ENCODE peak calls at places on chromosomes 3 and 15, in nine cellular contexts. One of them, this sample, is unnamed.

GRCh38 chr15:63067976-63068743 is 25.6 kb downstream of the TPM1 start:
- DNase-seq in activated B cell treated with CpG ODN at 0.5 μM for 24 hours: no peak
- DNase-seq in IMR-90: no peak
- DNase-seq in mucosa of descending colon: no peak
- DNase-seq in GM10248: no peak
- DNase-seq in A549: no peak
- DNase-seq in tibial nerve: no peak
- DNase-seq in MCF 10A: no peak
- DNase-seq in brain microvascular endothelial cell: no peak
- DNase-seq in this sample: peak; percentile 24

GRCh38 chr15:75554717-75555116 is 24.4 kb downstream of the PTPN9 start:
- DNase-seq in A549: no peak
- DNase-seq in activated B cell treated with CpG ODN at 0.5 μM for 24 hours: no peak
- DNase-seq in GM10248: no peak
- DNase-seq in mucosa of descending colon: no peak
- DNase-seq in tibial nerve: no peak
- DNase-seq in IMR-90: peak; percentile 88
- DNase-seq in MCF 10A: peak; percentile 27
- DNase-seq in brain microvascular endothelial cell: peak; percentile 53
- DNase-seq in this sample: peak; percentile 33

GRCh38 chr3:98732239-98733054 is 30.7 kb upstream of the ST3GAL6 start:
- DNase-seq in brain microvascular endothelial cell: peak; percentile 21
- DNase-seq in GM10248: peak; percentile 64
- DNase-seq in tibial nerve: peak; percentile 32
- DNase-seq in IMR-90: no peak
- DNase-seq in A549: peak; percentile 55
- DNase-seq in MCF 10A: peak; percentile 40
- DNase-seq in activated B cell treated with CpG ODN at 0.5 μM for 24 hours: no peak
- DNase-seq in mucosa of descending colon: peak; percentile 57
- DNase-seq in this sample: peak; percentile 30

GRCh38 chr3:139524841-139525538 is 14.6 kb downstream of the RBP1 start:
- DNase-seq in IMR-90: no peak
- DNase-seq in tibial nerve: no peak
- DNase-seq in brain microvascular endothelial cell: no peak
- DNase-seq in GM10248: no peak
- DNase-seq in MCF 10A: no peak
- DNase-seq in A549: no peak
- DNase-seq in activated B cell treated with CpG ODN at 0.5 μM for 24 hours: no peak
- DNase-seq in mucosa of descending colon: no peak
- DNase-seq in this sample: no peak

GRCh38 chr3:73622135-73622534 is 2.6 kb downstream of the PDZRN3 start:
- DNase-seq in MCF 10A: no peak
- DNase-seq in GM10248: no peak
- DNase-seq in activated B cell treated with CpG ODN at 0.5 μM for 24 hours: no peak
- DNase-seq in A549: no peak
- DNase-seq in tibial nerve: no peak
- DNase-seq in mucosa of descending colon: peak; percentile 57
- DNase-seq in brain microvascular endothelial cell: no peak
- DNase-seq in IMR-90: peak; percentile 47
- DNase-seq in this sample: peak; percentile 68

GRCh38 chr15:47333758-47334157 is 383.5 kb upstream of the SEMA6D start:
- DNase-seq in GM10248: no peak
- DNase-seq in tibial nerve: no peak
- DNase-seq in A549: no peak
- DNase-seq in IMR-90: peak; percentile 4
- DNase-seq in MCF 10A: no peak
- DNase-seq in activated B cell treated with CpG ODN at 0.5 μM for 24 hours: no peak
- DNase-seq in brain microvascular endothelial cell: peak; percentile 9
- DNase-seq in mucosa of descending colon: no peak
- DNase-seq in this sample: no peak

GRCh38 chr3:169052465-169053302 is 610.8 kb downstream of the MECOM start:
- DNase-seq in mucosa of descending colon: no peak
- DNase-seq in GM10248: no peak
- DNase-seq in IMR-90: peak; percentile 28
- DNase-seq in brain microvascular endothelial cell: no peak
- DNase-seq in activated B cell treated with CpG ODN at 0.5 μM for 24 hours: no peak
- DNase-seq in A549: no peak
- DNase-seq in MCF 10A: peak; percentile 57
- DNase-seq in tibial nerve: no peak
- DNase-seq in this sample: no peak

GRCh38 chr3:111803123-111803593 is 55.9 kb upstream of the PHLDB2 start:
- DNase-seq in MCF 10A: peak; percentile 97
- DNase-seq in GM10248: no peak
- DNase-seq in IMR-90: peak; percentile 97
- DNase-seq in brain microvascular endothelial cell: peak; percentile 95
- DNase-seq in activated B cell treated with CpG ODN at 0.5 μM for 24 hours: no peak
- DNase-seq in mucosa of descending colon: peak; percentile 39
- DNase-seq in tibial nerve: peak; percentile 69
- DNase-seq in A549: peak; percentile 43
- DNase-seq in this sample: peak; percentile 98

GRCh38 chr15:23497710-23498111 is 50.7 kb upstream of the GOLGA6L2 start:
- DNase-seq in GM10248: no peak
- DNase-seq in A549: no peak
- DNase-seq in MCF 10A: no peak
- DNase-seq in IMR-90: no peak
- DNase-seq in tibial nerve: no peak
- DNase-seq in brain microvascular endothelial cell: peak; percentile 4
- DNase-seq in activated B cell treated with CpG ODN at 0.5 μM for 24 hours: no peak
- DNase-seq in mucosa of descending colon: no peak
- DNase-seq in this sample: peak; percentile 7

GRCh38 chr3:182837855-182838454 is 44.7 kb downstream of the ATP11B start:
- DNase-seq in tibial nerve: no peak
- DNase-seq in MCF 10A: peak; percentile 27
- DNase-seq in activated B cell treated with CpG ODN at 0.5 μM for 24 hours: no peak
- DNase-seq in GM10248: no peak
- DNase-seq in IMR-90: peak; percentile 48
- DNase-seq in A549: no peak
- DNase-seq in brain microvascular endothelial cell: no peak
- DNase-seq in mucosa of descending colon: no peak
- DNase-seq in this sample: peak; percentile 57

DNA sequence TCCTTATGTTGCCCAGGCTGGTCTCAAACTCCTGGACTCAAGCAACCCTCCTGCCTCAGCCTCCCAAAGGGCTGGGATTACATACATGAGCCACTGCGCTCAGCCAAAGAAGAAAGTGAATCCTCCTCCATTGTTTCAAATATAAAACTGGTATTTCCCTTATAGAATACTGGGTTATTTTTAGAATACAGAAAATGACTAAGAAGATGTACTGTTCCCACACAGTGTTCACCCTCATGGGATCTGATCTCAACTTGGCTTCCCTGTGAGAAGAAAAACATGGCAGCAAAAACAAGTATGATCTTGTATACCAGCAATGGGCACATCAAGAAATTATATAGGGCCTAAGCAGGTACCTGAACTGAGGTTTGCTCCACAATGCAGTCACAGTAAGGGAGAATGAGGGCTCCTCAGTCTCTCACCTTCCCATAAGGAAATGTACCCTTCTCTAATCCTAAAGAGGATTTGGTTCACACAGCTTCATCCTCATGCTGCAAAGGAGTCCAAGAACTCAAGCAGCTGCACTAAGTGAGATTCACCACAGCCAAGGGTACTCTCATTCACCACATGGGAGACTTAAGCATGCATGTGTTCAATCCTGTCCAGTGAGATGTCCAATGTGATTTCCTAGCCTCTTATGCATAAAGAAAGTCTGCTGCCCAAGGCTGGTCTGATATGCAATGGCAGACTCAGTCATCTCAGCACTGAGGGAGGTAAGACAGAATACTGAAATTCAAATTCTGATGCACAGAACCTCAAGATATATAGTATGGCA is 25.8 kb downstream of the USP4 start:
- DNase-seq in brain microvascular endothelial cell: peak; percentile 53
- DNase-seq in IMR-90: peak; percentile 60
- DNase-seq in activated B cell treated with CpG ODN at 0.5 μM for 24 hours: no peak
- DNase-seq in GM10248: no peak
- DNase-seq in tibial nerve: no peak
- DNase-seq in mucosa of descending colon: no peak
- DNase-seq in A549: no peak
- DNase-seq in MCF 10A: peak; percentile 18
- DNase-seq in this sample: no peak
- TF ChIP-seq CTCF in brain microvascular endothelial cell: no peak
- TF ChIP-seq CTCF in IMR-90: no peak
- TF ChIP-seq CTCF in activated B cell treated with CpG ODN at 0.5 μM for 24 hours: no peak
- TF ChIP-seq CTCF in GM10248: no peak
- TF ChIP-seq CTCF in tibial nerve: no peak
- TF ChIP-seq CTCF in mucosa of descending colon: no peak
- TF ChIP-seq CTCF in A549: no peak
- TF ChIP-seq CTCF in MCF 10A: no peak
- TF ChIP-seq CTCF in this sample: no peak

GRCh38 chr3:110575702-110576101 is 495.9 kb upstream of the NECTIN3 start:
- DNase-seq in activated B cell treated with CpG ODN at 0.5 μM for 24 hours: no peak
- DNase-seq in A549: no peak
- DNase-seq in MCF 10A: no peak
- DNase-seq in IMR-90: no peak
- DNase-seq in mucosa of descending colon: no peak
- DNase-seq in brain microvascular endothelial cell: no peak
- DNase-seq in tibial nerve: no peak
- DNase-seq in GM10248: no peak
- DNase-seq in this sample: no peak
- TF ChIP-seq CTCF in activated B cell treated with CpG ODN at 0.5 μM for 24 hours: no peak
- TF ChIP-seq CTCF in A549: no peak
- TF ChIP-seq CTCF in MCF 10A: no peak
- TF ChIP-seq CTCF in IMR-90: no peak
- TF ChIP-seq CTCF in mucosa of descending colon: no peak
- TF ChIP-seq CTCF in brain microvascular endothelial cell: peak; percentile 24
- TF ChIP-seq CTCF in tibial nerve: no peak
- TF ChIP-seq CTCF in GM10248: no peak
- TF ChIP-seq CTCF in this sample: no peak

GRCh38 chr3:130424837-130425236 is 79.4 kb downstream of the COL6A5 start:
- DNase-seq in A549: no peak
- DNase-seq in brain microvascular endothelial cell: no peak
- DNase-seq in MCF 10A: no peak
- DNase-seq in IMR-90: no peak
- DNase-seq in activated B cell treated with CpG ODN at 0.5 μM for 24 hours: no peak
- DNase-seq in GM10248: no peak
- DNase-seq in mucosa of descending colon: no peak
- DNase-seq in tibial nerve: no peak
- DNase-seq in this sample: no peak

GRCh38 chr3:130425484-130425883 is 80.0 kb downstream of the COL6A5 start:
- DNase-seq in activated B cell treated with CpG ODN at 0.5 μM for 24 hours: no peak
- DNase-seq in tibial nerve: no peak
- DNase-seq in MCF 10A: no peak
- DNase-seq in A549: no peak
- DNase-seq in brain microvascular endothelial cell: no peak
- DNase-seq in GM10248: no peak
- DNase-seq in IMR-90: no peak
- DNase-seq in mucosa of descending colon: no peak
- DNase-seq in this sample: peak; percentile 10

GRCh38 chr3:130433306-130433705 is 83.7 kb upstream of the COL6A6 start:
- DNase-seq in MCF 10A: no peak
- DNase-seq in GM10248: no peak
- DNase-seq in A549: no peak
- DNase-seq in brain microvascular endothelial cell: no peak
- DNase-seq in mucosa of descending colon: no peak
- DNase-seq in tibial nerve: no peak
- DNase-seq in IMR-90: no peak
- DNase-seq in activated B cell treated with CpG ODN at 0.5 μM for 24 hours: no peak
- DNase-seq in this sample: no peak

GRCh38 chr3:130429069-130430023 is 83.9 kb downstream of the COL6A5 start:
- DNase-seq in A549: no peak
- DNase-seq in mucosa of descending colon: no peak
- DNase-seq in MCF 10A: no peak
- DNase-seq in activated B cell treated with CpG ODN at 0.5 μM for 24 hours: no peak
- DNase-seq in IMR-90: no peak
- DNase-seq in brain microvascular endothelial cell: no peak
- DNase-seq in tibial nerve: no peak
- DNase-seq in GM10248: no peak
- DNase-seq in this sample: no peak
- TF ChIP-seq CTCF in A549: no peak
- TF ChIP-seq CTCF in mucosa of descending colon: no peak
- TF ChIP-seq CTCF in MCF 10A: no peak
- TF ChIP-seq CTCF in activated B cell treated with CpG ODN at 0.5 μM for 24 hours: no peak
- TF ChIP-seq CTCF in IMR-90: no peak
- TF ChIP-seq CTCF in brain microvascular endothelial cell: no peak
- TF ChIP-seq CTCF in tibial nerve: no peak
- TF ChIP-seq CTCF in GM10248: no peak
- TF ChIP-seq CTCF in this sample: no peak

DNA sequence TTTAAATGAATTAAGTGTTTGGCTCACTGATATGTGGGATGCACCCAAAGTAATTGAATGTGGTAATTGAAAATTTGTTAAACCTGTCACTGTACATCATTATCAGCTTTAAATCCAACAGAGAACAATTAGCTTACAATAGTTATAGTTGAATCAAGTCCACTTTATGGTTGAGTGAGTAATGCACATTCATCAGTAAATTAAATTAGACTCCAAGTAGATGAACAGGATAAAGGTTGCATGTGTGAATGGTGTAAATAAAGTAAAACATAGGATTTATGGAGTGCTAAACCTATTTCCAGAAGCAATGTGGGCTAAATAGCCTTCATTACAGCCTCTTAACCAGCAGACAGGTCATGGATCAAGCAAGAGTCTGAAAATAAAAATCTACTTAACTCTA is 608.2 kb upstream of the CCDC54 start:
- DNase-seq in A549: no peak
- DNase-seq in mucosa of descending colon: no peak
- DNase-seq in GM10248: no peak
- DNase-seq in brain microvascular endothelial cell: no peak
- DNase-seq in IMR-90: no peak
- DNase-seq in tibial nerve: no peak
- DNase-seq in activated B cell treated with CpG ODN at 0.5 μM for 24 hours: no peak
- DNase-seq in MCF 10A: no peak
- DNase-seq in this sample: no peak
- TF ChIP-seq CTCF in A549: no peak
- TF ChIP-seq CTCF in mucosa of descending colon: no peak
- TF ChIP-seq CTCF in GM10248: no peak
- TF ChIP-seq CTCF in brain microvascular endothelial cell: no peak
- TF ChIP-seq CTCF in IMR-90: no peak
- TF ChIP-seq CTCF in tibial nerve: no peak
- TF ChIP-seq CTCF in activated B cell treated with CpG ODN at 0.5 μM for 24 hours: no peak
- TF ChIP-seq CTCF in MCF 10A: no peak
- TF ChIP-seq CTCF in this sample: no peak

GRCh38 chr3:128407247-128407646 is 59.4 kb downstream of the DNAJB8 start:
- DNase-seq in A549: no peak
- DNase-seq in activated B cell treated with CpG ODN at 0.5 μM for 24 hours: no peak
- DNase-seq in mucosa of descending colon: no peak
- DNase-seq in tibial nerve: no peak
- DNase-seq in GM10248: no peak
- DNase-seq in MCF 10A: no peak
- DNase-seq in IMR-90: no peak
- DNase-seq in brain microvascular endothelial cell: no peak
- DNase-seq in this sample: no peak

GRCh38 chr3:128410669-128411573 is 55.8 kb downstream of the DNAJB8 start:
- DNase-seq in GM10248: no peak
- DNase-seq in IMR-90: no peak
- DNase-seq in tibial nerve: no peak
- DNase-seq in brain microvascular endothelial cell: no peak
- DNase-seq in A549: no peak
- DNase-seq in activated B cell treated with CpG ODN at 0.5 μM for 24 hours: no peak
- DNase-seq in MCF 10A: no peak
- DNase-seq in mucosa of descending colon: no peak
- DNase-seq in this sample: no peak

GRCh38 chr3:128409621-128410581 is 56.8 kb downstream of the DNAJB8 start:
- DNase-seq in activated B cell treated with CpG ODN at 0.5 μM for 24 hours: no peak
- DNase-seq in GM10248: no peak
- DNase-seq in IMR-90: no peak
- DNase-seq in MCF 10A: no peak
- DNase-seq in mucosa of descending colon: no peak
- DNase-seq in brain microvascular endothelial cell: no peak
- DNase-seq in A549: no peak
- DNase-seq in tibial nerve: no peak
- DNase-seq in this sample: no peak

GRCh38 chr3:128407986-128408692 is 58.6 kb downstream of the DNAJB8 start:
- DNase-seq in brain microvascular endothelial cell: no peak
- DNase-seq in mucosa of descending colon: no peak
- DNase-seq in MCF 10A: no peak
- DNase-seq in activated B cell treated with CpG ODN at 0.5 μM for 24 hours: no peak
- DNase-seq in GM10248: no peak
- DNase-seq in IMR-90: no peak
- DNase-seq in A549: no peak
- DNase-seq in tibial nerve: no peak
- DNase-seq in this sample: no peak

GRCh38 chr3:128408693-128409620 is 57.7 kb downstream of the DNAJB8 start:
- DNase-seq in tibial nerve: no peak
- DNase-seq in GM10248: no peak
- DNase-seq in MCF 10A: no peak
- DNase-seq in activated B cell treated with CpG ODN at 0.5 μM for 24 hours: no peak
- DNase-seq in brain microvascular endothelial cell: no peak
- DNase-seq in mucosa of descending colon: no peak
- DNase-seq in IMR-90: no peak
- DNase-seq in A549: no peak
- DNase-seq in this sample: no peak
- TF ChIP-seq CTCF in tibial nerve: no peak
- TF ChIP-seq CTCF in GM10248: no peak
- TF ChIP-seq CTCF in MCF 10A: no peak
- TF ChIP-seq CTCF in activated B cell treated with CpG ODN at 0.5 μM for 24 hours: no peak
- TF ChIP-seq CTCF in brain microvascular endothelial cell: peak; percentile 37
- TF ChIP-seq CTCF in mucosa of descending colon: no peak
- TF ChIP-seq CTCF in IMR-90: peak; percentile 3
- TF ChIP-seq CTCF in A549: no peak
- TF ChIP-seq CTCF in this sample: peak; percentile 36

This sample was measured in fibroblast of villous mesenchyme.